ENCODE peak calls at places on chromosomes 1 and 21, in eight cellular contexts. One of them, this sample, is unnamed. For H3K4me1, the result is how much of the 10 kb centered on the place peaks cover.

GRCh38 chr1:14254184-14254583 is 344.3 kb upstream of the KAZN start:
- DNase-seq in effector memory CD4-positive, alpha-beta T cell: no peak
- DNase-seq in endothelial cell of umbilical vein: no peak
- DNase-seq in IMR-90: no peak
- DNase-seq in HCT116: no peak
- DNase-seq in stomach: no peak
- DNase-seq in CD8-positive, alpha-beta T cell: no peak
- DNase-seq in cardiac muscle cell: peak
- DNase-seq in this sample: no peak

GRCh38 chr21:45506241-45506817 is 35.9 kb downstream of the SLC19A1 start:
- DNase-seq in effector memory CD4-positive, alpha-beta T cell: no peak
- DNase-seq in endothelial cell of umbilical vein: no peak
- DNase-seq in IMR-90: no peak
- DNase-seq in HCT116: no peak
- DNase-seq in stomach: no peak
- DNase-seq in CD8-positive, alpha-beta T cell: no peak
- DNase-seq in cardiac muscle cell: no peak
- DNase-seq in this sample: no peak

GRCh38 chr21:36909423-36909822 is 57.0 kb downstream of the HLCS start:
- DNase-seq in effector memory CD4-positive, alpha-beta T cell: no peak
- DNase-seq in endothelial cell of umbilical vein: no peak
- DNase-seq in IMR-90: peak
- DNase-seq in HCT116: no peak
- DNase-seq in stomach: no peak
- DNase-seq in CD8-positive, alpha-beta T cell: no peak
- DNase-seq in cardiac muscle cell: no peak
- DNase-seq in this sample: no peak

GRCh38 chr1:27560271-27561125 is 43.4 kb downstream of the AHDC1 start:
- DNase-seq in effector memory CD4-positive, alpha-beta T cell: no peak
- DNase-seq in endothelial cell of umbilical vein: no peak
- DNase-seq in IMR-90: no peak
- DNase-seq in HCT116: no peak
- DNase-seq in stomach: no peak
- DNase-seq in CD8-positive, alpha-beta T cell: no peak
- DNase-seq in cardiac muscle cell: no peak
- DNase-seq in this sample: no peak

GRCh38 chr1:41536296-41536695 is 51.8 kb upstream of the EDN2 start:
- DNase-seq in effector memory CD4-positive, alpha-beta T cell: no peak
- DNase-seq in endothelial cell of umbilical vein: no peak
- DNase-seq in IMR-90: no peak
- DNase-seq in HCT116: no peak
- DNase-seq in stomach: no peak
- DNase-seq in CD8-positive, alpha-beta T cell: no peak
- DNase-seq in cardiac muscle cell: no peak
- DNase-seq in this sample: no peak

GRCh38 chr21:20822559-20823133 is 175.6 kb upstream of the NCAM2 start:
- DNase-seq in effector memory CD4-positive, alpha-beta T cell: no peak
- DNase-seq in endothelial cell of umbilical vein: no peak
- DNase-seq in IMR-90: no peak
- DNase-seq in HCT116: no peak
- DNase-seq in stomach: no peak
- DNase-seq in CD8-positive, alpha-beta T cell: no peak
- DNase-seq in cardiac muscle cell: peak
- DNase-seq in this sample: no peak

GRCh38 chr1:156581661-156582387 is 2.3 kb downstream of the TTC24 start:
- DNase-seq in effector memory CD4-positive, alpha-beta T cell: no peak
- DNase-seq in endothelial cell of umbilical vein: no peak
- DNase-seq in IMR-90: no peak
- DNase-seq in HCT116: no peak
- DNase-seq in stomach: no peak
- DNase-seq in CD8-positive, alpha-beta T cell: peak
- DNase-seq in cardiac muscle cell: no peak
- DNase-seq in this sample: no peak

GRCh38 chr1:209585672-209586071 is 2.2 kb downstream of the CAMK1G start:
- DNase-seq in effector memory CD4-positive, alpha-beta T cell: no peak
- DNase-seq in endothelial cell of umbilical vein: no peak
- DNase-seq in IMR-90: no peak
- DNase-seq in HCT116: no peak
- DNase-seq in stomach: peak
- DNase-seq in CD8-positive, alpha-beta T cell: no peak
- DNase-seq in cardiac muscle cell: peak
- DNase-seq in this sample: no peak

GRCh38 chr21:40671721-40672120 is 175.2 kb downstream of the DSCAM start:
- DNase-seq in effector memory CD4-positive, alpha-beta T cell: no peak
- DNase-seq in endothelial cell of umbilical vein: no peak
- DNase-seq in IMR-90: no peak
- DNase-seq in HCT116: no peak
- DNase-seq in stomach: no peak
- DNase-seq in CD8-positive, alpha-beta T cell: no peak
- DNase-seq in cardiac muscle cell: no peak
- DNase-seq in this sample: no peak

GRCh38 chr1:151837197-151837596 is 2.4 kb downstream of the C2CD4D start:
- DNase-seq in effector memory CD4-positive, alpha-beta T cell: peak
- DNase-seq in endothelial cell of umbilical vein: no peak
- DNase-seq in IMR-90: no peak
- DNase-seq in HCT116: no peak
- DNase-seq in stomach: no peak
- DNase-seq in CD8-positive, alpha-beta T cell: no peak
- DNase-seq in cardiac muscle cell: no peak
- DNase-seq in this sample: no peak
- H3K27ac ChIP-seq in effector memory CD4-positive, alpha-beta T cell: peak
- H3K27ac ChIP-seq in endothelial cell of umbilical vein: no peak
- H3K27ac ChIP-seq in IMR-90: no peak
- H3K27ac ChIP-seq in HCT116: no peak
- H3K27ac ChIP-seq in stomach: peak
- H3K27ac ChIP-seq in CD8-positive, alpha-beta T cell: no peak
- H3K27ac ChIP-seq in cardiac muscle cell: no peak
- H3K27ac ChIP-seq in this sample: no peak

DNA sequence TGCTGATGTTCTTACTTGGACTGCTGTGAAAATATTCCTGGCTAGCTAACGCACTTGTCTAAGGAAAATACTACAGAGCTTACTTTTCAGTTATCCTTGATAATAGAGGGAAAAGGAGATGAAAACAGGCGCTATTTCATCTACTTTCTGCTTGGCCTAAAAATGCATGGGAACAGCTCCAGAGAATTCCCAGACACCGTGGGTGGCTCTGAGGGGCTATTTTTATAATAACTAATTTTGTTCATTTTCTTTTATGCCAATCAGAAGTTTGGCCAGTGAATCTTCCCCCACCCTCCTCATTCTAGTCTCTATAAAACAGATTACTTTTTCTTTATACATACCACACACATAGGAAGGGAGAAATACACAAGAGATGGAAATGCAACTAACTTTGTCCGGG is 322.9 kb downstream of the SETD4 start:
- DNase-seq in effector memory CD4-positive, alpha-beta T cell: no peak
- DNase-seq in endothelial cell of umbilical vein: no peak
- DNase-seq in IMR-90: no peak
- DNase-seq in HCT116: no peak
- DNase-seq in stomach: no peak
- DNase-seq in CD8-positive, alpha-beta T cell: no peak
- DNase-seq in cardiac muscle cell: no peak
- DNase-seq in this sample: no peak
- H3K4me3 ChIP-seq in effector memory CD4-positive, alpha-beta T cell: no peak
- H3K4me3 ChIP-seq in endothelial cell of umbilical vein: no peak
- H3K4me3 ChIP-seq in IMR-90: no peak
- H3K4me3 ChIP-seq in HCT116: no peak
- H3K4me3 ChIP-seq in stomach: no peak
- H3K4me3 ChIP-seq in CD8-positive, alpha-beta T cell: no peak
- H3K4me3 ChIP-seq in cardiac muscle cell: no peak
- H3K4me3 ChIP-seq in this sample: no peak

GRCh38 chr1:204319462-204319861 is 40.3 kb downstream of the PLEKHA6 start:
- DNase-seq in effector memory CD4-positive, alpha-beta T cell: no peak
- DNase-seq in endothelial cell of umbilical vein: peak
- DNase-seq in IMR-90: peak
- DNase-seq in HCT116: peak
- DNase-seq in stomach: peak
- DNase-seq in CD8-positive, alpha-beta T cell: no peak
- DNase-seq in cardiac muscle cell: peak
- DNase-seq in this sample: no peak
- H3K4me1 ChIP-seq in effector memory CD4-positive, alpha-beta T cell: under half
- H3K4me1 ChIP-seq in endothelial cell of umbilical vein: under half
- H3K4me1 ChIP-seq in IMR-90: under half
- H3K4me1 ChIP-seq in HCT116: under half
- H3K4me1 ChIP-seq in stomach: half or more
- H3K4me1 ChIP-seq in CD8-positive, alpha-beta T cell: under half
- H3K4me1 ChIP-seq in cardiac muscle cell: under half
- H3K4me1 ChIP-seq in this sample: under half

DNA sequence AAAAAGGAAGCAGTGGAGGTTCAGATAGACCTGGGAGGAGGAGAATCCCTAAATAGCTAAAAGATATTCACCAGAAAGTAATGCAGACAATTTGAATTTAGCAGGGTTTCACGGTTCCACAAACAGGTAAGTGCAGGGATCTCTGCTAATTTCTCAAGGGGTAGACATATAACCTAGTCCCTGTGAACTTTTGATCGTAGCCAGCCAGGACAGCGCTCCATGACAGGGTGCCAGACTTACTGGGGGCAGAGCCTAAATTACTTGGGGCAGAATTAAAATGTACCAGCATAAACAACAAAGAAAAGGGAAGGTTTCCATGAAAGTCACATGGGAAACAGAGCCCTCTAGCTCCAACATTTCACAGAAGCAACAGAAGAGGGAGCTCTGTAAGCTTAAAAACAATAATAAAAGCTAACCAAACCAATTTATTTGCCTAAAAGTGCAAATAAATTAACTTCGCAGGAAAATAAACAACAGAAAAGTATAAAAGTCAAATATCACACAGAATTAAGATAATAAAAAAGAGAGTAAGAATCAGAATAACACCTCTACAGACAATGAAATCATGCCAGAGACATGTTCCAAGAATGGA is 198.3 kb downstream of the DUSP10 start:
- DNase-seq in effector memory CD4-positive, alpha-beta T cell: no peak
- DNase-seq in endothelial cell of umbilical vein: peak
- DNase-seq in IMR-90: peak
- DNase-seq in HCT116: peak
- DNase-seq in stomach: no peak
- DNase-seq in CD8-positive, alpha-beta T cell: no peak
- DNase-seq in cardiac muscle cell: peak
- DNase-seq in this sample: no peak
- H3K27ac ChIP-seq in effector memory CD4-positive, alpha-beta T cell: no peak
- H3K27ac ChIP-seq in endothelial cell of umbilical vein: no peak
- H3K27ac ChIP-seq in IMR-90: no peak
- H3K27ac ChIP-seq in HCT116: no peak
- H3K27ac ChIP-seq in stomach: no peak
- H3K27ac ChIP-seq in CD8-positive, alpha-beta T cell: no peak
- H3K27ac ChIP-seq in cardiac muscle cell: no peak
- H3K27ac ChIP-seq in this sample: no peak

GRCh38 chr1:51518033-51518729 is 885 bp downstream of the EPS15 start:
- DNase-seq in effector memory CD4-positive, alpha-beta T cell: peak
- DNase-seq in endothelial cell of umbilical vein: peak
- DNase-seq in IMR-90: peak
- DNase-seq in HCT116: no peak
- DNase-seq in stomach: peak
- DNase-seq in CD8-positive, alpha-beta T cell: peak
- DNase-seq in cardiac muscle cell: peak
- DNase-seq in this sample: no peak
- H3K4me3 ChIP-seq in effector memory CD4-positive, alpha-beta T cell: peak
- H3K4me3 ChIP-seq in endothelial cell of umbilical vein: peak
- H3K4me3 ChIP-seq in IMR-90: peak
- H3K4me3 ChIP-seq in HCT116: peak
- H3K4me3 ChIP-seq in stomach: peak
- H3K4me3 ChIP-seq in CD8-positive, alpha-beta T cell: peak
- H3K4me3 ChIP-seq in cardiac muscle cell: peak
- H3K4me3 ChIP-seq in this sample: peak

DNA sequence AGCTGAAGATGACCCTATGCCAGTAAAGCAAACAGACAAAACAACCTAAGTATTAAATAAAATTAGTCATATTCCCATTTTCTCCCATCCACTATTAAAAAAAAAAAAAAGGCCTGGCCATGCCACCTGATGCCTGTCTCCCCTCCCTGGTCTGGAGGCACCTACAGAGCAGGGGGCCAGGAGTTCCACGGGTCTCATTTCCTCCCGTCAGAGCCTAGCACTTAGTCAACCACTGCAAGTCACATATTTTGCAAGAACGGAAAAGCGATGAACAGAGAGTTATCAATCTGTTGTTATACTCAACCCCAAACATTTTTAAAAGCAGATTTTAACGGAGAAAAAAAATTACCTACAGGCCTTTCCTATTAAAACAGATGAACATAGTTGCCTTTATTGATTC is 59.3 kb downstream of the TGFBR3 start:
- DNase-seq in effector memory CD4-positive, alpha-beta T cell: no peak
- DNase-seq in endothelial cell of umbilical vein: no peak
- DNase-seq in IMR-90: no peak
- DNase-seq in HCT116: no peak
- DNase-seq in stomach: no peak
- DNase-seq in CD8-positive, alpha-beta T cell: no peak
- DNase-seq in cardiac muscle cell: no peak
- DNase-seq in this sample: no peak
- H3K4me1 ChIP-seq in effector memory CD4-positive, alpha-beta T cell: under half
- H3K4me1 ChIP-seq in endothelial cell of umbilical vein: under half
- H3K4me1 ChIP-seq in IMR-90: under half
- H3K4me1 ChIP-seq in HCT116: under half
- H3K4me1 ChIP-seq in stomach: under half
- H3K4me1 ChIP-seq in CD8-positive, alpha-beta T cell: under half
- H3K4me1 ChIP-seq in cardiac muscle cell: under half
- H3K4me1 ChIP-seq in this sample: under half

GRCh38 chr21:16196521-16197208 is 466.9 kb downstream of the USP25 start:
- DNase-seq in effector memory CD4-positive, alpha-beta T cell: no peak
- DNase-seq in endothelial cell of umbilical vein: peak
- DNase-seq in IMR-90: no peak
- DNase-seq in HCT116: no peak
- DNase-seq in stomach: no peak
- DNase-seq in CD8-positive, alpha-beta T cell: no peak
- DNase-seq in cardiac muscle cell: peak
- DNase-seq in this sample: no peak
- H3K27ac ChIP-seq in effector memory CD4-positive, alpha-beta T cell: no peak
- H3K27ac ChIP-seq in endothelial cell of umbilical vein: peak
- H3K27ac ChIP-seq in IMR-90: no peak
- H3K27ac ChIP-seq in HCT116: no peak
- H3K27ac ChIP-seq in stomach: peak
- H3K27ac ChIP-seq in CD8-positive, alpha-beta T cell: no peak
- H3K27ac ChIP-seq in cardiac muscle cell: peak
- H3K27ac ChIP-seq in this sample: peak